ENCODE peak calls at places on chromosomes 6 and 20, in ten cellular contexts. One of them, this sample, is unnamed.

GRCh38 chr6:124470803-124471202 is 491.4 kb upstream of the RNF217 start:
- DNase-seq in mammary epithelial cell: no peak
- DNase-seq in H1: no peak
- DNase-seq in H9: no peak
- DNase-seq in fibroblast of lung: no peak
- DNase-seq in body of pancreas: no peak
- DNase-seq in ovary: no peak
- DNase-seq in neural progenitor cell: no peak
- DNase-seq in PC-3: no peak
- DNase-seq in lung: no peak
- DNase-seq in this sample: no peak

GRCh38 chr6:2854394-2854982 is 12.8 kb upstream of the SERPINB1 start:
- DNase-seq in fibroblast of lung: no peak
- DNase-seq in ovary: no peak
- DNase-seq in H1: no peak
- DNase-seq in body of pancreas: peak; percentile 65
- DNase-seq in lung: no peak
- DNase-seq in neural progenitor cell: no peak
- DNase-seq in mammary epithelial cell: no peak
- DNase-seq in PC-3: no peak
- DNase-seq in H9: no peak
- DNase-seq in this sample: peak; percentile 73

GRCh38 chr20:1757072-1757471 is 99.5 kb upstream of the SIRPG start:
- DNase-seq in ovary: no peak
- DNase-seq in PC-3: peak; percentile 39
- DNase-seq in body of pancreas: no peak
- DNase-seq in neural progenitor cell: no peak
- DNase-seq in mammary epithelial cell: no peak
- DNase-seq in lung: no peak
- DNase-seq in H9: no peak
- DNase-seq in H1: no peak
- DNase-seq in fibroblast of lung: no peak
- DNase-seq in this sample: no peak

GRCh38 chr20:5113615-5113986 is 6.2 kb downstream of the PCNA start:
- DNase-seq in H1: no peak
- DNase-seq in mammary epithelial cell: no peak
- DNase-seq in H9: no peak
- DNase-seq in lung: no peak
- DNase-seq in PC-3: no peak
- DNase-seq in body of pancreas: no peak
- DNase-seq in ovary: no peak
- DNase-seq in fibroblast of lung: no peak
- DNase-seq in neural progenitor cell: no peak
- DNase-seq in this sample: no peak

GRCh38 chr20:16785221-16785620 is 37.1 kb downstream of the OTOR start:
- DNase-seq in mammary epithelial cell: no peak
- DNase-seq in fibroblast of lung: peak; percentile 20
- DNase-seq in lung: no peak
- DNase-seq in PC-3: no peak
- DNase-seq in neural progenitor cell: no peak
- DNase-seq in body of pancreas: no peak
- DNase-seq in H9: no peak
- DNase-seq in H1: no peak
- DNase-seq in ovary: no peak
- DNase-seq in this sample: no peak

GRCh38 chr6:11702039-11702795 is 76.4 kb downstream of the ADTRP start:
- DNase-seq in mammary epithelial cell: peak; percentile 53
- DNase-seq in H9: no peak
- DNase-seq in ovary: no peak
- DNase-seq in PC-3: peak; percentile 66
- DNase-seq in neural progenitor cell: no peak
- DNase-seq in lung: no peak
- DNase-seq in H1: no peak
- DNase-seq in body of pancreas: peak; percentile 14
- DNase-seq in fibroblast of lung: peak; percentile 74
- DNase-seq in this sample: peak; percentile 81

GRCh38 chr20:33947709-33948295 is 45.9 kb upstream of the RALY start:
- DNase-seq in body of pancreas: peak; percentile 12
- DNase-seq in neural progenitor cell: peak; percentile 86
- DNase-seq in H9: peak; percentile 87
- DNase-seq in fibroblast of lung: peak; percentile 6
- DNase-seq in H1: peak; percentile 59
- DNase-seq in mammary epithelial cell: peak; percentile 46
- DNase-seq in ovary: no peak
- DNase-seq in PC-3: peak; percentile 45
- DNase-seq in lung: no peak
- DNase-seq in this sample: no peak

GRCh38 chr6:75493400-75494064 is at the start of gene FILIP1:
- DNase-seq in H9: no peak
- DNase-seq in ovary: peak; percentile 18
- DNase-seq in mammary epithelial cell: no peak
- DNase-seq in neural progenitor cell: peak; percentile 72
- DNase-seq in body of pancreas: peak; percentile 77
- DNase-seq in H1: no peak
- DNase-seq in PC-3: no peak
- DNase-seq in lung: peak; percentile 46
- DNase-seq in fibroblast of lung: no peak
- DNase-seq in this sample: peak; percentile 37

GRCh38 chr6:162621246-162621645 is 106.3 kb downstream of the PRKN start:
- DNase-seq in mammary epithelial cell: peak; percentile 35
- DNase-seq in body of pancreas: no peak
- DNase-seq in ovary: no peak
- DNase-seq in lung: no peak
- DNase-seq in fibroblast of lung: peak; percentile 78
- DNase-seq in H9: no peak
- DNase-seq in neural progenitor cell: peak; percentile 33
- DNase-seq in PC-3: no peak
- DNase-seq in H1: no peak
- DNase-seq in this sample: no peak

GRCh38 chr20:3203315-3204123 is 963 bp downstream of the DDRGK1 start:
- DNase-seq in H1: no peak
- DNase-seq in lung: peak; percentile 41
- DNase-seq in body of pancreas: peak; percentile 36
- DNase-seq in fibroblast of lung: peak; percentile 39
- DNase-seq in mammary epithelial cell: peak; percentile 40
- DNase-seq in neural progenitor cell: peak; percentile 30
- DNase-seq in H9: no peak
- DNase-seq in PC-3: peak; percentile 39
- DNase-seq in ovary: no peak
- DNase-seq in this sample: peak; percentile 88

GRCh38 chr6:41675992-41676391 is 37.7 kb downstream of the MDFI start:
- DNase-seq in H9: no peak
- DNase-seq in lung: no peak
- DNase-seq in fibroblast of lung: no peak
- DNase-seq in mammary epithelial cell: no peak
- DNase-seq in body of pancreas: no peak
- DNase-seq in H1: no peak
- DNase-seq in ovary: no peak
- DNase-seq in PC-3: no peak
- DNase-seq in neural progenitor cell: no peak
- DNase-seq in this sample: peak; percentile 43

GRCh38 chr6:24666097-24666615 is 543 bp downstream of the TDP2 start:
- DNase-seq in H1: no peak
- DNase-seq in neural progenitor cell: no peak
- DNase-seq in ovary: no peak
- DNase-seq in lung: peak; percentile 42
- DNase-seq in PC-3: peak; percentile 29
- DNase-seq in mammary epithelial cell: no peak
- DNase-seq in H9: no peak
- DNase-seq in body of pancreas: peak; percentile 36
- DNase-seq in fibroblast of lung: peak; percentile 49
- DNase-seq in this sample: peak; percentile 58

GRCh38 chr6:40377173-40377806 is 209.9 kb downstream of the LRFN2 start:
- DNase-seq in H9: no peak
- DNase-seq in H1: no peak
- DNase-seq in lung: no peak
- DNase-seq in PC-3: no peak
- DNase-seq in fibroblast of lung: no peak
- DNase-seq in mammary epithelial cell: no peak
- DNase-seq in body of pancreas: no peak
- DNase-seq in neural progenitor cell: no peak
- DNase-seq in ovary: no peak
- DNase-seq in this sample: no peak

GRCh38 chr6:161257778-161258457 is 15.9 kb downstream of the AGPAT4 start:
- DNase-seq in ovary: no peak
- DNase-seq in lung: no peak
- DNase-seq in H1: no peak
- DNase-seq in neural progenitor cell: no peak
- DNase-seq in fibroblast of lung: peak; percentile 99
- DNase-seq in body of pancreas: peak; percentile 11
- DNase-seq in PC-3: peak; percentile 88
- DNase-seq in mammary epithelial cell: no peak
- DNase-seq in H9: no peak
- DNase-seq in this sample: peak; percentile 95

DNA sequence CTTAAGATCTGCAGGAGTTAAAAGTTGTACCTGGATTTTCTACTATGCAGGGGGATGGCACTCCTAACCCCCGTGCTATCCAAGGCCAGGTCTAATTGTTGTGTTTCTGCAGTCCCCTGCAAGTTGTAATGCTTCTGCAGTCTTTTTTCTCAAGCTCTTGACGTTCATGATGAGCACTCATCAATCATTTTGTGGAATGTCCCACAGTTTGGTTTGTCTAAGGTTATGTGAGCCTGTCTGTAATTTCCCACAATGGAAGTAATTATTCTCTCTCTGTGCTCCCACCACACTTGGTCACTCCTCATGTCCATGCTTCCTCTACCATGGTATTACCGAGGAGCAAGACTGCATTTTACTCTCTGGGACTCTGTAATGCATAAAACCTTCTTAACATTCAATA is 107.6 kb upstream of the SSTR4 start:
- DNase-seq in PC-3: no peak
- DNase-seq in ovary: no peak
- DNase-seq in neural progenitor cell: no peak
- DNase-seq in H9: no peak
- DNase-seq in H1: no peak
- DNase-seq in fibroblast of lung: no peak
- DNase-seq in lung: no peak
- DNase-seq in mammary epithelial cell: no peak
- DNase-seq in body of pancreas: no peak
- DNase-seq in this sample: no peak
- H3K27me3 ChIP-seq in PC-3: peaks cover 11% of the 10 kb centered on the region
- H3K27me3 ChIP-seq in ovary: no peaks in the 10 kb centered on the region
- H3K27me3 ChIP-seq in neural progenitor cell: no peaks in the 10 kb centered on the region
- H3K27me3 ChIP-seq in H9: no peaks in the 10 kb centered on the region
- H3K27me3 ChIP-seq in H1: no peaks in the 10 kb centered on the region
- H3K27me3 ChIP-seq in fibroblast of lung: no peaks in the 10 kb centered on the region
- H3K27me3 ChIP-seq in lung: no peaks in the 10 kb centered on the region
- H3K27me3 ChIP-seq in mammary epithelial cell: no peaks in the 10 kb centered on the region
- H3K27me3 ChIP-seq in body of pancreas: no peaks in the 10 kb centered on the region
- H3K27me3 ChIP-seq in this sample: peaks cover 17% of the 10 kb centered on the region

DNA sequence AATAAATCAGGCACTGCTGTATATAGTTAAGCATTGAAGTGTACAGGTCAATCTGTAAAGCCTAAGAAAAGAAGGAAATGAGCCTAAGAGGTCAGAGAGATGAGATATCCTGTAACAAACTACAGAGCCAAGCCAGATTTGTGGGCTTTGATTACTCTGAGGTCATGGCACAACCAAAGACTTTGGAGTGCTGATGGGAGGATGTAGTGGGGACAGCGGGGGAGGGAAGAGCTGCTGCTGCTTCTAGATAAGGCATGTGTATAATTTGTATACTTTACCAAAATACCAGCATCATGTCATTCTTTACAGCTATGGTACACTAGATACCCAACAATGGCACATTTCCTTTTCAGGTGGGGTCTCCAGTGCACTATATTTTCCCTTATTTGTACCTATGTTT is 102.5 kb downstream of the OGFRL1 start:
- DNase-seq in ovary: no peak
- DNase-seq in H1: no peak
- DNase-seq in lung: no peak
- DNase-seq in fibroblast of lung: no peak
- DNase-seq in H9: no peak
- DNase-seq in PC-3: no peak
- DNase-seq in neural progenitor cell: no peak
- DNase-seq in body of pancreas: no peak
- DNase-seq in mammary epithelial cell: no peak
- DNase-seq in this sample: no peak
- H3K4me1 ChIP-seq in ovary: peaks cover 4% of the 10 kb centered on the region
- H3K4me1 ChIP-seq in H1: peaks cover 3% of the 10 kb centered on the region
- H3K4me1 ChIP-seq in lung: peaks cover 47% of the 10 kb centered on the region
- H3K4me1 ChIP-seq in fibroblast of lung: peaks cover 17% of the 10 kb centered on the region
- H3K4me1 ChIP-seq in H9: no peaks in the 10 kb centered on the region
- H3K4me1 ChIP-seq in PC-3: peaks cover 48% of the 10 kb centered on the region
- H3K4me1 ChIP-seq in neural progenitor cell: peaks cover 14% of the 10 kb centered on the region
- H3K4me1 ChIP-seq in body of pancreas: peaks cover 37% of the 10 kb centered on the region
- H3K4me1 ChIP-seq in mammary epithelial cell: peaks cover 72% of the 10 kb centered on the region
- H3K4me1 ChIP-seq in this sample: peaks cover 75% of the 10 kb centered on the region

GRCh38 chr6:170312876-170313275 is 6.3 kb downstream of the FAM120B start:
- DNase-seq in H1: no peak
- DNase-seq in fibroblast of lung: no peak
- DNase-seq in lung: no peak
- DNase-seq in neural progenitor cell: no peak
- DNase-seq in mammary epithelial cell: no peak
- DNase-seq in body of pancreas: no peak
- DNase-seq in H9: no peak
- DNase-seq in ovary: no peak
- DNase-seq in PC-3: no peak
- DNase-seq in this sample: no peak
- TF ChIP-seq CTCF in H1: no peak
- TF ChIP-seq CTCF in fibroblast of lung: no peak
- TF ChIP-seq CTCF in lung: no peak
- TF ChIP-seq CTCF in neural progenitor cell: no peak
- TF ChIP-seq CTCF in mammary epithelial cell: no peak
- TF ChIP-seq CTCF in body of pancreas: no peak
- TF ChIP-seq CTCF in H9: no peak
- TF ChIP-seq CTCF in ovary: no peak
- TF ChIP-seq CTCF in PC-3: no peak
- TF ChIP-seq CTCF in this sample: no peak

GRCh38 chr20:46023148-46023484 is 5.9 kb upstream of the SLC12A5 start:
- DNase-seq in ovary: no peak
- DNase-seq in H9: no peak
- DNase-seq in fibroblast of lung: no peak
- DNase-seq in PC-3: no peak
- DNase-seq in neural progenitor cell: no peak
- DNase-seq in H1: no peak
- DNase-seq in lung: no peak
- DNase-seq in body of pancreas: no peak
- DNase-seq in mammary epithelial cell: no peak
- DNase-seq in this sample: peak; percentile 6

GRCh38 chr20:46018611-46019010 is 9.9 kb downstream of the MMP9 start:
- DNase-seq in PC-3: no peak
- DNase-seq in ovary: no peak
- DNase-seq in fibroblast of lung: no peak
- DNase-seq in neural progenitor cell: no peak
- DNase-seq in body of pancreas: no peak
- DNase-seq in H1: no peak
- DNase-seq in lung: no peak
- DNase-seq in mammary epithelial cell: no peak
- DNase-seq in H9: no peak
- DNase-seq in this sample: peak; percentile 62

GRCh38 chr20:46021361-46022359 is 7.4 kb upstream of the SLC12A5 start:
- DNase-seq in lung: no peak
- DNase-seq in neural progenitor cell: peak; percentile 96
- DNase-seq in mammary epithelial cell: no peak
- DNase-seq in H1: peak; percentile 94
- DNase-seq in H9: peak; percentile 98
- DNase-seq in fibroblast of lung: no peak
- DNase-seq in ovary: no peak
- DNase-seq in PC-3: peak; percentile 61
- DNase-seq in body of pancreas: no peak
- DNase-seq in this sample: no peak

GRCh38 chr20:46022411-46023147 is 6.4 kb upstream of the SLC12A5 start:
- DNase-seq in fibroblast of lung: no peak
- DNase-seq in H9: peak; percentile 78
- DNase-seq in neural progenitor cell: peak; percentile 86
- DNase-seq in body of pancreas: peak; percentile 46
- DNase-seq in PC-3: peak; percentile 68
- DNase-seq in ovary: peak; percentile 30
- DNase-seq in lung: peak; percentile 68
- DNase-seq in H1: no peak
- DNase-seq in mammary epithelial cell: peak; percentile 23
- DNase-seq in this sample: peak; percentile 87

GRCh38 chr20:46020515-46020914 is 8.5 kb upstream of the SLC12A5 start:
- DNase-seq in mammary epithelial cell: no peak
- DNase-seq in body of pancreas: no peak
- DNase-seq in neural progenitor cell: no peak
- DNase-seq in H1: no peak
- DNase-seq in H9: no peak
- DNase-seq in fibroblast of lung: no peak
- DNase-seq in lung: no peak
- DNase-seq in ovary: no peak
- DNase-seq in PC-3: no peak
- DNase-seq in this sample: no peak
- H3K27me3 ChIP-seq in mammary epithelial cell: no peaks in the 10 kb centered on the region
- H3K27me3 ChIP-seq in body of pancreas: no peaks in the 10 kb centered on the region
- H3K27me3 ChIP-seq in neural progenitor cell: peaks cover 39% of the 10 kb centered on the region
- H3K27me3 ChIP-seq in H1: peaks cover 2% of the 10 kb centered on the region
- H3K27me3 ChIP-seq in H9: peaks cover 4% of the 10 kb centered on the region
- H3K27me3 ChIP-seq in fibroblast of lung: peaks cover 28% of the 10 kb centered on the region
- H3K27me3 ChIP-seq in lung: peaks cover 6% of the 10 kb centered on the region
- H3K27me3 ChIP-seq in ovary: peaks cover 7% of the 10 kb centered on the region
- H3K27me3 ChIP-seq in PC-3: no peaks in the 10 kb centered on the region
- H3K27me3 ChIP-seq in this sample: peaks cover 26% of the 10 kb centered on the region

This sample was measured in osteoblast.